ENCODE peak calls at places on chromosomes 11 and 22, in nine cellular contexts. N is brain microvascular endothelial cell; M is transverse colon; C is CD8-positive, alpha-beta T cell; I is effector memory CD4-positive, alpha-beta T cell; H is cardiac muscle cell; D is neural progenitor cell; P is ovary; Z is A549. J is an unnamed sample.

GRCh38 chr11:94968334-94968958 is 4.9 kb downstream of the CWC15 start:
- DNase-seq in P (no peak), M (no peak), H (peak; percentile 8), N (no peak), D (no peak), C (no peak), Z (no peak), I (no peak), J (peak; percentile 68)

GRCh38 chr22:40196628-40197027 is 18.9 kb downstream of the TNRC6B start:
- DNase-seq in D (no peak), H (no peak), P (peak; percentile 43), I (no peak), M (no peak), Z (peak; percentile 6), C (no peak), N (peak; percentile 90), J (peak; percentile 58)

GRCh38 chr22:44028091-44028490 is 4.0 kb downstream of the PARVB start:
- DNase-seq in C (no peak), I (no peak), H (no peak), P (no peak), Z (no peak), N (no peak), D (no peak), M (no peak), J (no peak)

GRCh38 chr22:39090426-39091064 is 6.5 kb upstream of the APOBEC3H start:
- DNase-seq in N (no peak), Z (no peak), M (peak; percentile 60), D (no peak), C (peak; percentile 87), I (peak; percentile 82), P (no peak), H (no peak), J (no peak)

GRCh38 chr11:69636512-69636866 is 4.5 kb upstream of the CCND1 start:
- DNase-seq in N (peak; percentile 89), H (peak; percentile 90), P (peak; percentile 25), D (peak; percentile 93), C (no peak), I (no peak), Z (peak; percentile 61), M (peak; percentile 73), J (no peak)

GRCh38 chr11:10498022-10498400 is 42.9 kb downstream of the AMPD3 start:
- DNase-seq in N (no peak), I (no peak), H (no peak), M (no peak), P (no peak), C (no peak), D (no peak), Z (no peak), J (no peak)

GRCh38 chr11:34300571-34301295 is 57.1 kb downstream of the ABTB2 start:
- DNase-seq in I (no peak), C (no peak), D (no peak), P (no peak), M (no peak), Z (no peak), H (no peak), N (no peak), J (no peak)

GRCh38 chr22:50074551-50075042 is 10.6 kb downstream of the MLC1 start:
- DNase-seq in Z (no peak), I (no peak), H (peak; percentile 36), M (peak; percentile 67), D (no peak), P (no peak), C (no peak), N (no peak), J (no peak)

GRCh38 chr11:62489204-62489603 is 57.4 kb downstream of the AHNAK start:
- DNase-seq in C (no peak), M (no peak), N (no peak), Z (no peak), H (no peak), P (no peak), I (no peak), D (no peak), J (no peak)

GRCh38 chr22:23762866-23763578 is at the start of gene C22orf15:
- DNase-seq in N (no peak), I (no peak), M (no peak), D (peak; percentile 48), P (no peak), C (peak; percentile 34), H (no peak), Z (no peak), J (peak; percentile 71)

GRCh38 chr22:45904236-45904635 is 72.7 kb downstream of the WNT7B start:
- DNase-seq in P (no peak), D (no peak), I (no peak), N (no peak), C (no peak), M (no peak), Z (no peak), H (no peak), J (no peak)

GRCh38 chr22:40289991-40290459 is 56.3 kb upstream of the ADSL start:
- DNase-seq in N (peak; percentile 39), H (no peak), Z (no peak), P (no peak), C (peak; percentile 76), I (peak; percentile 51), M (peak; percentile 27), D (no peak), J (no peak)

GRCh38 chr22:47835726-47836125 is 1073.3 kb downstream of the TBC1D22A start:
- DNase-seq in Z (no peak), I (no peak), N (peak; percentile 45), P (no peak), H (no peak), M (no peak), C (no peak), D (no peak), J (no peak)

GRCh38 chr11:48307760-48308386 is 1.9 kb downstream of the OR4S1 start:
- DNase-seq in C (peak; percentile 71), I (peak; percentile 42), P (no peak), D (peak; percentile 39), M (peak; percentile 61), H (peak; percentile 0), Z (peak; percentile 35), N (peak; percentile 59), J (peak; percentile 93)

GRCh38 chr11:117378966-117379865 is 51.6 kb downstream of the CEP164 start:
- DNase-seq in N (no peak), D (no peak), Z (no peak), P (no peak), I (no peak), M (no peak), C (no peak), H (no peak), J (no peak)

GRCh38 chr11:29119691-29120328 is 897.0 kb downstream of the KCNA4 start:
- DNase-seq in Z (peak; percentile 28), I (no peak), P (no peak), M (no peak), C (no peak), D (no peak), H (no peak), N (peak; percentile 92), J (no peak)
- H3K27ac ChIP-seq in Z (peak overlapping the region; percentile 85), I (no peak overlapping the region), P (no peak overlapping the region), M (peak overlapping the region; percentile 51), C (no peak overlapping the region), D (no peak overlapping the region), H (no peak overlapping the region), N (peak overlapping the region; percentile 94), J (no peak overlapping the region)

DNA sequence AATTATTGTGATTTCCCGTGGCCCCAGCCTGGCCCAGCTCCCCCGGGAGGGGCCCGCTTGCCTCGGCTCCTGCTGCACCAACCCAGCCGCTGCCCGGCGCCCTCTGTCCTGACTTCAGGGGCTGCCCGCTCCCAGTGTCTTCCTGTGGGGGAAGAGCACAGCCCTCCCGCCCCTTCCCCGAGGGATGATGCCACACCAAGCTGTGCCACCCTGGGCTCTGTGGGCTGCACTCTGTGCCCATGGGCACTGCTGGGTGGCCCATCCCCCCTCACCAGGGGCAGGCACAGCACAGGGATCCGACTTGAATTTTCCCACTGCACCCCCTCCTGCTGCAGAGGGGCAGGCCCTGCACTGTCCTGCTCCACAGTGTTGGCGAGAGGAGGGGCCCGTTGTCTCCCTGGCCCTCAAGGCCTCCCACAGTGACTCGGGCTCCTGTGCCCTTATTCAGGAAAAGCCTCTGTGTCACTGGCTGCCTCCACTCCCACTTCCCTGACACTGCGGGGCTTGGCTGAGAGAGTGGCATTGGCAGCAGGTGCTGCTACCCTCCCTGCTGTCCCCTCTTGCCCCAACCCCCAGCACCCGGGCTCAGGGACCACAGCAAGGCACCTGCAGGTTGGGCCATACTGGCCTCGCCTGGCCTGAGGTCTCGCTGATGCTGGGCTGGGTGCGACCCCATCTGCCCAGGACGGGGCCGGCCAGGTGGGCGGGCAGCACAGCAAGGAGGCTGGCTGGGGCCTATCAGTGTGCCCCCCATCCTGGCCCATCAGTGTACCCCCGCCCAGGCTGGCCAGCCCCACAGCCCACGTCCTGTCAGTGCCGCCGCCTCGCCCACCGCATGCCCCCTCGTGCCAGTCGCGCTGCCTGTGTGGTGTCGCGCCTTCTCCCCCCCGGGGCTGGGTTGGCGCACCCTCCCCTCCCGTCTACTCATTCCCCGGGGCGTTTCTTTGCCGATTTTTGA is 3.3 kb upstream of the ANKRD13D start:
- DNase-seq in I (no peak), C (peak; percentile 55), P (no peak), M (no peak), Z (no peak), N (no peak), H (no peak), D (no peak), J (no peak)
- H3K4me3 ChIP-seq in I (no peak overlapping the region), C (no peak overlapping the region), P (no peak overlapping the region), M (no peak overlapping the region), Z (no peak overlapping the region), N (no peak overlapping the region), H (no peak overlapping the region), D (no peak overlapping the region), J (no peak overlapping the region)

GRCh38 chr22:35410663-35411034 is 10.7 kb downstream of the MCM5 start:
- DNase-seq in N (no peak), H (no peak), I (no peak), Z (no peak), C (no peak), D (no peak), M (no peak), P (no peak), J (no peak)
- H3K27ac ChIP-seq in N (no peak overlapping the region), H (no peak overlapping the region), I (no peak overlapping the region), Z (no peak overlapping the region), C (no peak overlapping the region), D (no peak overlapping the region), M (peak overlapping the region; percentile 56), P (no peak overlapping the region), J (peak overlapping the region; percentile 93)

DNA sequence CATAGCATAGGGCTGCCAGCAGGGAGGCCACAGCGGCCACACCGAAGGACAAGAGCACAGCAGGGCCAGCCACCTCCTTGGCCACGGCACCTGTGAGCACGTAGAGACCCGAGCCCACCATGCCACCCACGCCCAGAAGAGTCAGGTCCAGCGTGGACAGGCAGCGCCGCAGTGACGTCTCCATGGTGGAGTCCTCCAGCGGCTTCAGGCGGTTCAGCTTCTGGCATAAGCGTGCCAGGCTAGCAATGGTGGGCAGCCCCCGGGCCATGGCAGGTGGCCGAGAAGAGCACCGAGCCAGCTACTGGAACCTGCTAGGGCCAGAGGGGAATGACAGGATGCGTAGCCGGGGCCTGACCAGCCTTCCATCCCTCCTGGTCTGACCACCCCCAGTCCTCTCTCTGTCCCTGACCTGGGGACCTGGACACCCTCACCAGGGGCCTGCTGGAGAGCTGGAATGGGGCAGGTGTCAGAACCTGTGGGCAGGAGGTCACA is 770 bp downstream of the SLC7A4 start:
- DNase-seq in H (no peak), P (no peak), Z (no peak), C (no peak), I (no peak), N (no peak), M (no peak), D (no peak), J (no peak)
- H3K4me3 ChIP-seq in H (no peak overlapping the region), P (no peak overlapping the region), Z (no peak overlapping the region), C (peak overlapping the region; percentile 37), I (no peak overlapping the region), N (no peak overlapping the region), M (peak overlapping the region; percentile 24), D (peak overlapping the region; percentile 54), J (no peak overlapping the region)

GRCh38 chr11:65448418-65449196 is 26.0 kb downstream of the NEAT1 start:
- DNase-seq in N (peak; percentile 63), Z (no peak), D (peak; percentile 50), C (no peak), H (no peak), I (no peak), M (peak; percentile 42), P (no peak), J (peak; percentile 56)
- H3K27ac ChIP-seq in N (peak overlapping the region; percentile 0), Z (no peak overlapping the region), D (no peak overlapping the region), C (no peak overlapping the region), H (no peak overlapping the region), I (no peak overlapping the region), M (peak overlapping the region; percentile 100), P (no peak overlapping the region), J (peak overlapping the region; percentile 61)